ENCODE peak calls at places on chromosomes 1 and 21, in five cellular contexts. M is mesenchymal stem cell, A is IMR-90, Z is neuronal stem cell, S is H9. E is an unnamed sample.

GRCh38 chr1:41618066-41618825 is 133.8 kb upstream of the EDN2 start:
- DNase-seq in M (no peak), A (peak), Z (no peak), S (no peak), E (no peak)

GRCh38 chr1:13832100-13832499 is 132.1 kb downstream of the PRDM2 start:
- DNase-seq in M (no peak), A (no peak), Z (no peak), S (no peak), E (no peak)

GRCh38 chr1:30374400-30375070 is 348.9 kb downstream of the MATN1 start:
- DNase-seq in M (no peak), A (no peak), Z (no peak), S (no peak), E (no peak)

GRCh38 chr1:155080250-155081228 is 1.9 kb downstream of the EFNA3 start:
- DNase-seq in M (peak), A (no peak), Z (peak), S (peak), E (peak)

GRCh38 chr1:6181347-6181770 is 1.2 kb upstream of the CHD5 start:
- DNase-seq in M (no peak), A (no peak), Z (no peak), S (no peak), E (no peak)

GRCh38 chr1:39852876-39853275 is 30.4 kb downstream of the TRIT1 start:
- DNase-seq in M (no peak), A (no peak), Z (no peak), S (no peak), E (no peak)

GRCh38 chr1:6113116-6113515 is 67.0 kb downstream of the CHD5 start:
- DNase-seq in M (no peak), A (no peak), Z (no peak), S (no peak), E (no peak)

GRCh38 chr1:29706936-29707335 is 470.6 kb downstream of the PTPRU start:
- DNase-seq in M (peak), A (peak), Z (peak), S (peak), E (peak)

GRCh38 chr1:81670286-81670685 is 130.4 kb upstream of the ADGRL2 start:
- DNase-seq in M (peak), A (peak), Z (no peak), S (no peak), E (no peak)

GRCh38 chr1:59814901-59815825 is at the start of gene HOOK1:
- DNase-seq in M (no peak), A (no peak), Z (peak), S (no peak), E (peak)

GRCh38 chr1:151620286-151620685 is 8.4 kb downstream of the SNX27 start:
- DNase-seq in M (peak), A (peak), Z (no peak), S (no peak), E (no peak)

GRCh38 chr1:14949836-14950674 is 203.5 kb upstream of the TMEM51 start:
- DNase-seq in M (no peak), A (no peak), Z (no peak), S (no peak), E (peak)

GRCh38 chr1:19476440-19477190 is 8.7 kb downstream of the CAPZB start:
- DNase-seq in M (peak), A (peak), Z (no peak), S (no peak), E (no peak)

GRCh38 chr1:222627232-222627631 is 9.3 kb downstream of the MIA3 start:
- DNase-seq in M (no peak), A (peak), Z (no peak), S (no peak), E (no peak)

GRCh38 chr1:150346316-150346715 is 17.6 kb upstream of the RPRD2 start:
- DNase-seq in M (no peak), A (no peak), Z (no peak), S (no peak), E (no peak)

GRCh38 chr1:226730064-226730463 is 9.0 kb downstream of the ITPKB start:
- DNase-seq in M (no peak), A (no peak), Z (no peak), S (no peak), E (no peak)

GRCh38 chr1:209103135-209103534 is 480.4 kb upstream of the CAMK1G start:
- DNase-seq in M (no peak), A (no peak), Z (no peak), S (no peak), E (no peak)

GRCh38 chr1:152462636-152463035 is 48.0 kb upstream of the LCE5A start:
- DNase-seq in M (no peak), A (no peak), Z (no peak), S (no peak), E (no peak)

GRCh38 chr1:30415171-30415940 is 308.0 kb downstream of the MATN1 start:
- DNase-seq in M (no peak), A (no peak), Z (no peak), S (peak), E (no peak)

GRCh38 chr1:160171978-160172377 is 18.4 kb upstream of the CASQ1 start:
- DNase-seq in M (no peak), A (no peak), Z (no peak), S (no peak), E (peak)

GRCh38 chr1:63626222-63626621 is 33.0 kb downstream of the PGM1 start:
- DNase-seq in M (peak), A (no peak), Z (no peak), S (no peak), E (no peak)

GRCh38 chr1:22275626-22276395 is 132.9 kb upstream of the WNT4 start:
- DNase-seq in M (peak), A (peak), Z (peak), S (peak), E (peak)

GRCh38 chr1:163670980-163671757 is 349.4 kb downstream of the NUF2 start:
- DNase-seq in M (no peak), A (no peak), Z (no peak), S (no peak), E (peak)

GRCh38 chr1:17523487-17524029 is 15.9 kb upstream of the ARHGEF10L start:
- DNase-seq in M (no peak), A (no peak), Z (no peak), S (no peak), E (no peak)

GRCh38 chr1:181094813-181095212 is 6.3 kb downstream of the IER5 start:
- DNase-seq in M (peak), A (peak), Z (no peak), S (no peak), E (peak)

DNA sequence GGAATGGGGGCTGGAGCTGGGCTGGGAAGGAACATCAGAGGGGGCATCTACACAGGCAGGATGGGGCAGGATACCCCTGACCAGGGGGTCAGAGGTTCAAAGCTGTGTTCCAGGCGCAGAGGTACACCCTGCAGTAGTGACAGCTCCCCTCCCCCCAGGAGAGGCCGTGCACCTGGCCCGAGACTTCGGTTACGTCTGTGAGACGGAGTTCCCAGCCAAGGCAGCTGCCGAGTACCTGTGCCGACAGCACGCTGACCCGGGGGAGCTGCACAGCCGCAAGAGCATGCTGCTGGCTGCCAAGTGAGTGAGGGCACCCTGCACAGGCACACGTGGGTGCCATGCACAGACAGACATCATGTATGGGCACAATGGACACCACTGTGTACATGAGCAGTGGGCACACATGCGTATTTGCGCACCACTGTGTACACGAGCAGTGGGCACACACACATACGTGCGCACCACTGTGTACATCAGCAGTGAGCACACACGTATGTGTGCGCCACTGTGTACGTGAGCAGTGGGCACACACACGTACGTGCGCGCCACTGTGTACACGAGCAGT is 17.4 kb downstream of the TFAP2E start:
- DNase-seq in M (no peak), A (no peak), Z (no peak), S (no peak), E (no peak)
- H3K23ac ChIP-seq in M (no peak), A (no peak), Z (peak), S (no peak), E (no peak)

DNA sequence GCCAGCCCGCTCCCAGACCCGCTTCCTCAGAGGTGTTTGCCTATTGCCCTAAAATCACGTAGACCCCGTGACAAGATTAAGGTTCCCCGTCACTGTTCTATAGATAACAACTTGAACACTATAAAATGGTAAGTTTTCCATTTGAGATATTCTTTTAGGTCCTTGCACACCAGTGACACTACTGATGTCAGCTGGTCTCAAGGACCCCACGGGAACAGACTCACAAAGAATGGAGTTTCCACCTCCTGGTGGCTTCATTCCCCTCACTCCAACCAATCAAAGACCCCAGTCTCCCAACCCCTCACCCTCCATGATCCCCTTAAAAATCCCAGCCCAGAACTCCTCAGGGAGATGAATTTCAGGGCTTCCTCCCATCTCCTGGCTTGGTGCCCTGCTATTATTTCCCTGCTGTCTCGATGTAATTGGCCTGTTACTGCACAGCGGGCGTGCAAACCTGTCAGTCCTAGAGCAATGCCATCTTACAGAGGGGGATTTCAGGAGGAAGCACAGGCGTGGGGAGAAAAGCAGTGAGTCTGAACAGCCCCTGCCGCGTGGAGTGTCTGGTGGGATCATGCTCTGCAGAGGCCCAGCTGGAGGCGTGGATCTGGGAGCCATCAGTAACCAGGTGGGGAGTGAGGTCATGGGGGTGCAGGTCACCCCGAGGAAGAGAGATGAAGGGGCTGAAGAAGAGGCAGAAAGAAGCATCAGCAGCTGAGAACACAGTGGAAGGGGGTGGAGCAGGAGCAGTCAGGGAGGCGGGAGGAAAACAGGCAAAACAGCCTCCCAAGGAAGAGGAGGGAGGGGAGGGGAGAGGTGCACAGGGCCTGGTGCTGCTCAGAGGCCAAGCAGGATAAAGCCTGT is 35.1 kb upstream of the LBR start:
- DNase-seq in M (no peak), A (no peak), Z (no peak), S (no peak), E (no peak)
- H2BK15ac ChIP-seq in M (no peak), A (no peak), Z (peak), S (no peak), E (no peak)

GRCh38 chr21:44024895-44025353 is 12.8 kb downstream of the TRAPPC10 start:
- DNase-seq in M (peak), A (peak), Z (no peak), S (no peak), E (peak)

GRCh38 chr21:44028287-44028659 is 16.2 kb downstream of the TRAPPC10 start:
- DNase-seq in M (no peak), A (no peak), Z (no peak), S (no peak), E (no peak)

GRCh38 chr21:44029460-44030087 is 17.5 kb downstream of the TRAPPC10 start:
- DNase-seq in M (no peak), A (no peak), Z (no peak), S (no peak), E (no peak)

GRCh38 chr21:44024257-44024656 is 12.1 kb downstream of the TRAPPC10 start:
- DNase-seq in M (no peak), A (no peak), Z (no peak), S (no peak), E (no peak)

GRCh38 chr21:44027607-44028286 is 15.6 kb downstream of the TRAPPC10 start:
- DNase-seq in M (no peak), A (no peak), Z (no peak), S (no peak), E (no peak)
- H3K23ac ChIP-seq in M (no peak), A (no peak), Z (no peak), S (no peak), E (no peak)

DNA sequence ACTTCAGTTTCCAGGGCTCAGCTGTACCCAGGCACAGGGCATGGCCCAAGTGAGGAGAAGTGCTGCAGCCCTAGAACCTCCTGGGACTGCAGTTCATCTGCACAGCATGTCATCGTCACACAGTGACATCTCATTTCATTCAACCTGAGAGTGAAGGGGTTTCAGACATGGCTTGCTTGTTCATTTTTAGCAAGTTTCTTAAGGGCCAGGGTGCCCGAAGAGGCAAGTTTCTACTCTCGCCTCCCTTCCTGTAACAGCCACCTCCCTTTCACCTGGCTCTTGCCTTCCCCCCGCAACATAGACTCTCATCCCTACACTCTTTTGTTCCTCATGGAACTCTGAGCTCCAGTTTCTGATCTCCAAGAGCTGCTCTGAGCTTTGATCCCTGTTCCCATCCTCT is 108.1 kb downstream of the C1orf21 start:
- DNase-seq in M (no peak), A (no peak), Z (no peak), S (no peak), E (no peak)
- H2BK15ac ChIP-seq in M (no peak), A (no peak), Z (no peak), S (no peak), E (no peak)

DNA sequence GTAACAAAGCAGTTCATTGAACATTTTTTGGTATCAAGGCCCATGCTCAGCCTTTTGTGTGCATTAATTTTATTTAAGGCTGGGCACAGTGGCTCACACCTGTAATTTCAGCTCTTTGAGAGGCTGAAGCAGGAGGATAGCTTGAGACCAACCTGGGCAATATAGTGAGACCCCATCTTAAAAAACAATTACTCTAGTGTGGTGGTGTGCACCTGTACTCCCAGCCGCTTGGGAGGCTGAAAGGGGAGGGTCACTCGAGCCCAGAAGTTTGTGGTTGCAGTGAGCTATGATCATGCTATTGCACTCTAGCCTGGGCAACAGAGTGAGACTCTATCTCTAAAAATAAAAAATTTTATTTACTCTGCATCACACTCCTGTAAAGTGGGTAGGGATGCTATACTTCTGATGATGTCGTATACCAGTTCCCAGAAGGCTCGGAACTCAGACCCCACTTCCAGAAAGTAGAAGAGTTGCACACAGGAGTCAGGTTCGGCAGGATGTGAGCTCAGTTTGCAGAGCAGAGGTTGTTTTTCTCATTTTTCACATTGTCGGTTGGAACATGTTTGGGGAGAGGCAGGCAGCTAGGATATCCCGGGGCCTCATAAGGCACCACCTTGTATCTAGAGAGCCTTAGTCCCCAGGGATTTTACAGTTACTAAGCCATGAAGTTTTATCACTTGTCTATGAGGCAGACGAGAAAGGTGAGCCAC is 144.6 kb downstream of the GALNT2 start:
- DNase-seq in M (no peak), A (no peak), Z (no peak), S (no peak), E (no peak)
- H3K23ac ChIP-seq in M (no peak), A (no peak), Z (no peak), S (no peak), E (no peak)

GRCh38 chr1:204114606-204115005 is 37.2 kb downstream of the ETNK2 start:
- DNase-seq in M (no peak), A (no peak), Z (no peak), S (no peak), E (no peak)
- H2BK15ac ChIP-seq in M (no peak), A (no peak), Z (no peak), S (no peak), E (no peak)